ENCODE peak calls at places on chromosomes 12 and 14, in eight cellular contexts. T is choroid plexus epithelial cell, G is fibroblast of pulmonary artery, X is A549, H is body of pancreas, D is brain microvascular endothelial cell, P is cardiac muscle cell, U is ovary. K is an unnamed sample.

GRCh38 chr14:81303258-81303935 is 82.6 kb upstream of the GTF2A1 start:
- DNase-seq in X (peak; percentile 48), T (no peak), G (no peak), P (no peak), D (no peak), H (peak; percentile 95), U (peak; percentile 28), K (no peak)

GRCh38 chr14:23061995-23062394 is 4.7 kb upstream of the CDH24 start:
- DNase-seq in T (peak; percentile 98), D (peak; percentile 96), P (peak; percentile 98), G (peak; percentile 97), H (peak; percentile 83), U (peak; percentile 83), X (peak; percentile 84), K (no peak)

GRCh38 chr12:124401563-124402180 is 106.8 kb downstream of the RFLNA start:
- DNase-seq in G (no peak), T (no peak), X (no peak), P (no peak), U (no peak), D (no peak), H (no peak), K (no peak)

GRCh38 chr12:46494424-46494823 is 121.9 kb upstream of the SLC38A2 start:
- DNase-seq in U (no peak), G (peak; percentile 89), T (peak; percentile 94), H (no peak), X (peak; percentile 85), P (peak; percentile 85), D (peak; percentile 38), K (no peak)

GRCh38 chr14:61438860-61439765 is 117.7 kb downstream of the PRKCH start:
- DNase-seq in G (peak; percentile 82), P (peak; percentile 57), T (peak; percentile 91), U (peak; percentile 20), H (peak; percentile 67), X (peak; percentile 76), D (peak; percentile 58), K (peak; percentile 25)

GRCh38 chr12:62671321-62671720 is 204.7 kb downstream of the MON2 start:
- DNase-seq in U (no peak), D (no peak), G (no peak), P (no peak), X (no peak), T (no peak), H (no peak), K (no peak)

GRCh38 chr12:42086021-42086420 is 58.7 kb downstream of the GXYLT1 start:
- DNase-seq in X (no peak), D (no peak), H (no peak), P (peak; percentile 63), U (no peak), G (peak; percentile 40), T (peak; percentile 86), K (no peak)

GRCh38 chr12:107818984-107819383 is 44.5 kb downstream of the ASCL4 start:
- DNase-seq in X (no peak), G (peak; percentile 7), P (no peak), D (peak; percentile 60), H (peak; percentile 14), U (no peak), T (peak; percentile 24), K (no peak)

GRCh38 chr12:28063355-28063885 is 90.9 kb upstream of the PTHLH start:
- DNase-seq in G (peak; percentile 58), U (no peak), D (no peak), X (no peak), P (peak; percentile 50), H (no peak), T (no peak), K (no peak)

GRCh38 chr14:90985601-90986242 is 74.7 kb downstream of the RPS6KA5 start:
- DNase-seq in U (no peak), H (no peak), G (no peak), P (no peak), X (no peak), D (no peak), T (no peak), K (no peak)

GRCh38 chr14:55599250-55599879 is 19.4 kb downstream of the KTN1 start:
- DNase-seq in D (no peak), T (no peak), U (peak; percentile 21), G (no peak), X (peak; percentile 90), P (peak; percentile 55), H (peak; percentile 65), K (peak; percentile 32)

GRCh38 chr14:67942311-67942710 is 122.7 kb downstream of the RAD51B start:
- DNase-seq in G (peak; percentile 76), U (no peak), T (no peak), X (peak; percentile 30), D (no peak), P (peak; percentile 68), H (no peak), K (no peak)

GRCh38 chr14:46582826-46583225 is 68.8 kb downstream of the RPL10L start:
- DNase-seq in T (no peak), X (no peak), G (no peak), D (no peak), P (no peak), U (no peak), H (no peak), K (no peak)

GRCh38 chr12:52631264-52631663 is 12.9 kb upstream of the KRT73 start:
- DNase-seq in D (no peak), H (no peak), T (no peak), P (no peak), U (no peak), G (no peak), X (no peak), K (no peak)

GRCh38 chr12:38905480-38906351 is at the start of gene CPNE8:
- DNase-seq in H (peak; percentile 77), U (peak; percentile 89), T (peak; percentile 50), P (peak; percentile 89), D (peak; percentile 25), X (peak; percentile 87), G (peak; percentile 81), K (peak; percentile 86)

GRCh38 chr12:128940974-128941373 is 87.7 kb downstream of the GLT1D1 start:
- DNase-seq in G (no peak), U (no peak), T (no peak), H (no peak), X (peak; percentile 16), P (no peak), D (no peak), K (no peak)

GRCh38 chr12:7142057-7142644 is 12.0 kb downstream of the CLSTN3 start:
- DNase-seq in P (peak; percentile 58), H (peak; percentile 46), X (peak; percentile 59), T (peak; percentile 70), D (peak; percentile 41), G (peak; percentile 65), U (no peak), K (no peak)

GRCh38 chr12:103848917-103849491 is 8.0 kb upstream of the NT5DC3 start:
- DNase-seq in G (peak; percentile 79), U (no peak), T (no peak), D (no peak), P (peak; percentile 68), H (no peak), X (no peak), K (no peak)

GRCh38 chr12:111451649-111452129 is 46.0 kb downstream of the SH2B3 start:
- DNase-seq in T (peak; percentile 70), X (peak; percentile 56), H (no peak), D (no peak), P (peak; percentile 71), G (peak; percentile 71), U (no peak), K (no peak)

DNA sequence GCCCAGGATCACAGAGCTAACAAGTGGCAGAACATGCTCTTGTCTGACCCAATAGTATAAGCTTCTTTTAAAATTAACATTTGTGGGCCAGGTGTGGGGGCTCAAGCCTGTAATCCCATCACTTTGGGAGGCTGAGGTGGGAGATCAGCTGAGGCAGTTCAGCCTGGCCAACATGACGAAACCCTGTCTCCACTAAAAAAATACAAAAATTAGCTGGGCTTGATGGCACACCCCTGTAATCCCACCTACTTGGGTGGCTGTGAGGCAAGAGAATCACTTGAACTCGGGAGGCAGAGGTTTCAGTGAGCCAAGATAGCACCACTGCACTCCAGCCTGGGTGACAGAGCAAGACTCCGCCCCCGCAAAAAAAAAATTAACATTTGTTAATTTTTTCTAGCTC is 33.0 kb upstream of the IL22 start:
- DNase-seq in G (no peak), P (no peak), X (no peak), D (no peak), H (no peak), U (no peak), T (peak; percentile 30), K (no peak)
- TF ChIP-seq CTCF in G (no peak), P (no peak), X (no peak), D (no peak), H (no peak), U (no peak), T (no peak), K (no peak)

DNA sequence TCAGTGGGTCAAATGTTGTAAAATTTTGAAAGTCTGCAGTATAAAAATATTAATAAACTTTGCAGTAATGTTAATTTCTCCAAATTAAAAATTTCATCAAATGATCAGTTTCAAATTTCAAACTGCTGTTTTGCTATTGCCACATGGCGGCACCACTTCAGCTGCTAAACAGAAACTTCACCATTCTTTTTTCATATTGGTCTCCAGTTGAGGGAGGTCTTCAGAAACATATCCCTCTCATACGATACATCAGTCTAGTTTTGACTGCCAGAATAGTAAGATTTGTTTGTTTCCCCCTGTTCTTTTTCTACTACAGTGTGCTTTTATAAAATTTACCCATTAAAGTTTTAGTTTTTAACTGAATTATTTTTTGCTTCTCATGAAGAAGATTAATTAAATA is 4.2 kb upstream of the TRHDE start:
- DNase-seq in T (peak; percentile 59), H (peak; percentile 5), D (no peak), X (peak; percentile 11), P (no peak), G (no peak), U (peak; percentile 23), K (no peak)
- TF ChIP-seq CTCF in T (peak; percentile 59), H (peak; percentile 29), D (peak; percentile 57), X (peak; percentile 31), P (no peak), G (peak; percentile 9), U (no peak), K (no peak)

GRCh38 chr12:131381716-131382430 is 329.0 kb upstream of the SFSWAP start:
- DNase-seq in D (no peak), H (no peak), U (no peak), G (no peak), T (no peak), X (no peak), P (no peak), K (no peak)

GRCh38 chr12:131379758-131380157 is 331.1 kb upstream of the SFSWAP start:
- DNase-seq in T (no peak), G (no peak), P (no peak), H (no peak), D (no peak), X (no peak), U (no peak), K (no peak)

GRCh38 chr12:131380220-131380957 is 330.5 kb upstream of the SFSWAP start:
- DNase-seq in P (no peak), G (no peak), X (no peak), T (no peak), D (no peak), U (no peak), H (no peak), K (no peak)

GRCh38 chr12:131378861-131379665 is 331.8 kb upstream of the SFSWAP start:
- DNase-seq in H (no peak), T (no peak), G (no peak), X (no peak), D (no peak), P (no peak), U (no peak), K (no peak)

GRCh38 chr12:131380961-131381705 is 329.8 kb upstream of the SFSWAP start:
- DNase-seq in D (no peak), G (no peak), U (peak; percentile 12), P (no peak), T (no peak), X (no peak), H (no peak), K (no peak)
- TF ChIP-seq CTCF in D (no peak), G (no peak), U (no peak), P (no peak), T (no peak), X (no peak), H (no peak), K (no peak)

GRCh38 chr12:96578526-96579125 is 89.2 kb downstream of the CFAP54 start:
- DNase-seq in U (no peak), H (no peak), X (peak; percentile 66), T (peak; percentile 77), D (no peak), P (peak; percentile 73), G (peak; percentile 77), K (no peak)
- TF ChIP-seq CTCF in U (no peak), H (peak; percentile 59), X (peak; percentile 90), T (peak; percentile 62), D (peak; percentile 44), P (peak; percentile 61), G (peak; percentile 69), K (peak; percentile 71)